ENCODE peak calls at places on chromosomes 11 and 22, in four cellular contexts. A is cardiac muscle cell, H is aorta, D is colonic mucosa. W is an unnamed sample.

GRCh38 chr22:22408731-22409696 is 99.5 kb downstream of the ZNF280B start:
- DNase-seq in A (no peak), H (no peak), D (no peak), W (no peak)

GRCh38 chr11:61334434-61335354 is 1.7 kb downstream of the TKFC start:
- DNase-seq in A (no peak), H (peak; percentile 62), D (no peak), W (no peak)

GRCh38 chr11:2584812-2585565 is 114.8 kb downstream of the KCNQ1OT1 start:
- DNase-seq in A (no peak), H (peak; percentile 69), D (no peak), W (peak; percentile 57)

GRCh38 chr11:95450547-95451123 is 219.6 kb upstream of the SESN3 start:
- DNase-seq in A (no peak), H (no peak), D (no peak), W (no peak)

GRCh38 chr11:68266121-68266891 is 5.5 kb downstream of the C11orf24 start:
- DNase-seq in A (no peak), H (no peak), D (no peak), W (no peak)

GRCh38 chr11:88098289-88098688 is 77.0 kb downstream of the RAB38 start:
- DNase-seq in A (no peak), H (no peak), D (no peak), W (no peak)

GRCh38 chr11:118870396-118871343 is 13.0 kb upstream of the CXCR5 start:
- DNase-seq in A (peak; percentile 24), H (no peak), D (peak; percentile 30), W (peak; percentile 95)

GRCh38 chr11:23406131-23406819 is 546.0 kb upstream of the CCDC179 start:
- DNase-seq in A (no peak), H (peak; percentile 65), D (no peak), W (no peak)

GRCh38 chr11:115848614-115849013 is 344.4 kb upstream of the CADM1 start:
- DNase-seq in A (no peak), H (no peak), D (no peak), W (no peak)

DNA sequence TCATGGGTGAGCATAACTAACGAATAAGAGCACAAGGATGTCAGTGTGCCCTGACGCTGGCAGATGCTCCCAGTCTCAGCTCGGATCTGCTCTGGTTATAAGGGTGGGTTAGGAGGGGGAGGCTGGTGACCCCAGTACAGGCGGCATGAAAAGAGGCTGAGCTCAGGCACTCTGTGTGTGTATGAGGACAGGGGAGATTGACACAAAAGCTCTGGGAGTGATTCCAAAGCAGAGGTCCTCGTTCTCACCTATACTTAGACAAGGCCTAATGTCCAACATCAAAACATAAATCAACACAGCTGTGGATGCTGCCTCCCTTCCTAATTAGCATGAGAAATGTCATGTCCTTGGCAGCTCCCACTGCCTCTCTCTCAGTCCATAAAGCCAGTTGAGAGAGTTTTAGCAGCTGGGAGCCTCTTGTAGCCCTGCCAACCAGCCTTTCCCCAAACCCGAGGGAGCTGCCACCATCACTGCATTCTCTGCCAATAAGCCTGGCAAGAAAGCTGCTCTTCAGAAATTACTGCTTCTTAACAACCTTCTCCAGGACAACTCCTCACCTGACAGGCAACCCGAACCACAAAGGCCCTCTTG is 59.8 kb downstream of the SC5D start:
- DNase-seq in A (no peak), H (no peak), D (no peak), W (no peak)
- H3K27ac ChIP-seq in A (no peak overlapping the region), H (no peak overlapping the region), D (no peak overlapping the region), W (no peak overlapping the region)

GRCh38 chr11:1149545-1149944 is 8.2 kb upstream of the MUC5AC start:
- DNase-seq in A (no peak), H (peak; percentile 61), D (peak; percentile 13), W (no peak)
- H3K4me1 ChIP-seq in A (no peaks in the 10 kb centered on the region), H (no peaks in the 10 kb centered on the region), D (no peaks in the 10 kb centered on the region), W (no peaks in the 10 kb centered on the region)

GRCh38 chr11:106156290-106156937 is 79.0 kb downstream of the AASDHPPT start:
- DNase-seq in A (peak; percentile 53), H (no peak), D (peak; percentile 19), W (no peak)
- H3K27ac ChIP-seq in A (no peak overlapping the region), H (no peak overlapping the region), D (no peak overlapping the region), W (no peak overlapping the region)

DNA sequence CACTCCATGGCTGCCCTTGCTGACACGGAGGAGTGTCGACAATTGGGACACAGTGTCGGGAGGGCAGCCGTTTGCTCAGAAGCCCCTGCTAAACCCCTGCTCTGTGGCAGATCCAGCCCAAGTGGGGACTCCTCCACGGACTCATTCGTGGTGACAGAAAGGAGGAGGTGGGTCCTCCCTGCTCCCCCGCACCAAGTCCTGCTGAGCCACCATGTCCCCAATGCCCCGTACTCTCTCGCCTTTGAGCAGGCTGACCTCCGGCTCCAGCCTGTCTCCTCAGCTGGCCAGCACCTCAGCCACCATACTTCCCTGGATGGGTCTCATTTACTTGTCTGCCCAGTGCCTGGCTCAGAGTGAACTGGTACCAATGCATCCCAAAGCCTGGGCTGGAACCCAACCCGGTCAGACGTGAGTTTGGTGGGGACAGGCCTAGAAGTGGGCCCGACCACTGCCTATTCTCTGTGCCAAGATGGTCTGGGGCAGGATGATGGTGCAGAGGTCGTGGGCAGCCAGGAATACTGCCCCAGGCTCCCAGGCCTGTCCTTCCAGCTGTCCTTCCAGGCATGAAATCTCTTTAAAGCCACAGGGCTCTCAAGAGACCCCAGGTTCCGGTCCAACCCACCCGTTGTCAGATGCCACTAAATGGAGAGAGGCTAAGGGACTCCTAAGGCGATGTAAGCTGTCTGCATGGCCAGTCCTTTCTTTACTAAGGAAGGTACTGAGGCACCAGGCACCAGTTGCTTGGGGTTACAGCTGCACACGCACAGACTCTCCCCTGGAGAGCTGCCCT is 4.3 kb downstream of the CBX6 start:
- DNase-seq in A (no peak), H (peak; percentile 65), D (no peak), W (peak; percentile 60)
- H3K4me1 ChIP-seq in A (peaks cover 9% of the 10 kb centered on the region), H (no peaks in the 10 kb centered on the region), D (peaks cover 3% of the 10 kb centered on the region), W (peaks cover 75% of the 10 kb centered on the region)

GRCh38 chr11:14643697-14644395 is at the start of gene PDE3B:
- DNase-seq in A (peak; percentile 91), H (peak; percentile 95), D (peak; percentile 91), W (peak; percentile 82)
- H3K27ac ChIP-seq in A (peak within 1 kb of the TSS; percentile 59), H (peak within 1 kb of the TSS; percentile 67), D (peak within 1 kb of the TSS; percentile 92), W (no peak within 1 kb of the TSS)

DNA sequence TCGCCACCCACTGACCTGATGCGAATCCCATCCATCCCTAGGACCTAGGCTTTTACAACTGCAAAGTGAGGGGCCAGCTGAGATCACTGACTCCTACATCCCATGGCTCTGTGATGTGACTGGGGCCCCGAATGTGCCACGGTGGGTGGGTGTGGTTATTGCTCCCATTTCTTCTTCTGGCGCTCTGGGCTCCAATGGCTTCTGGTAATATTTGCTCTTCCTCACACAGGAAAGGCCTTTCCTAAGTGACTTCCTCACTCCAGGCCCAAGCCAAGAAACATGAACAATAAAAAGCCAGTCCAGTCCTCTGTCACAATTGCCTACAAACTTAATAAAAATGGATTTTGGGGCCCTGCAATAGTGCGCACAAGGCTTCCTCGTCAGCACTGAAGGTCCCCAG is 78.1 kb downstream of the GALNT18 start:
- DNase-seq in A (no peak), H (no peak), D (no peak), W (no peak)
- H3K4me1 ChIP-seq in A (peaks cover 3% of the 10 kb centered on the region), H (no peaks in the 10 kb centered on the region), D (no peaks in the 10 kb centered on the region), W (peaks cover 35% of the 10 kb centered on the region)

DNA sequence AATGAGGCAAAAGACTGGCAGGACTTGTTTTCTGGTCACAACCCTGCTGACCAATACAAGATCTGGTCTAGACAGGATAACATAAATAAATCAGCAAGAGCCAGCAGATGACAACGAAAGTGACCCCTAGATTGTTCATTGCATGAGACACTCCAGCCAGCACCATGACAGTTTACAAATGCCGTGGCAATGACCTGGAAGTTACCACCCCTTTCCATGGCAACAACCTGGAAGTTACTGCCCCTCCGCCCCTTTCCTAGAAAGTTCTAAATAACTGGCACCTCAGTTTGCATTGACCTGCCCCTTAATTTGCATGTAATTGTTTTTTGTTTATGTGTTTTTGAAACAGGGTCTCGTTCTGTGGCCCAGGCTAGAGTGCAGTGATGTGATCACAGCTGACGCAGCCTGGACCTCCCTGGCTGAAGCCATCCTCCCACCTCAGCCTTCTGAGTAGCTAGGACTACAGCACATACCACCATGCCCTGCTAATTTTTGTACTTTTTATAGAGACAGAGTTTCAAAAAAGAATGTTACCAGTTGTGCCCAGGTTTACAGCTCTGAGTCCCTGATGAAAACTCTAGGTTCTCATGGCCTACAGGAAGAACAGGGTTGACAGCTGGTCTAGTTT is 38.1 kb upstream of the WT1 start:
- DNase-seq in A (no peak), H (no peak), D (no peak), W (no peak)
- H3K27ac ChIP-seq in A (no peak overlapping the region), H (no peak overlapping the region), D (no peak overlapping the region), W (no peak overlapping the region)